ENCODE peak calls at places on chromosomes 12 and 14, in seven cellular contexts. One of them, this sample, is unnamed.

GRCh38 chr14:102665665-102666064 is 73.2 kb downstream of the RCOR1 start:
- DNase-seq in GM12864: no peak
- DNase-seq in IMR-90: no peak
- DNase-seq in pancreas: no peak
- DNase-seq in fibroblast of lung: no peak
- DNase-seq in AG10803: no peak
- DNase-seq in hepatocyte: no peak
- DNase-seq in this sample: no peak

GRCh38 chr12:16603265-16603915 is 2.6 kb downstream of the LMO3 start:
- DNase-seq in IMR-90: no peak
- DNase-seq in hepatocyte: no peak
- DNase-seq in GM12864: no peak
- DNase-seq in pancreas: no peak
- DNase-seq in AG10803: no peak
- DNase-seq in fibroblast of lung: no peak
- DNase-seq in this sample: no peak

GRCh38 chr12:132427999-132428871 is 61.7 kb upstream of the FBRSL1 start:
- DNase-seq in fibroblast of lung: no peak
- DNase-seq in pancreas: no peak
- DNase-seq in hepatocyte: peak
- DNase-seq in GM12864: no peak
- DNase-seq in IMR-90: no peak
- DNase-seq in AG10803: no peak
- DNase-seq in this sample: peak

GRCh38 chr12:50040657-50041056 is 15.4 kb upstream of the RACGAP1 start:
- DNase-seq in GM12864: no peak
- DNase-seq in IMR-90: no peak
- DNase-seq in fibroblast of lung: no peak
- DNase-seq in pancreas: no peak
- DNase-seq in hepatocyte: no peak
- DNase-seq in AG10803: no peak
- DNase-seq in this sample: peak

GRCh38 chr12:90331262-90331661 is 622.6 kb upstream of the ATP2B1 start:
- DNase-seq in GM12864: no peak
- DNase-seq in fibroblast of lung: no peak
- DNase-seq in IMR-90: no peak
- DNase-seq in AG10803: no peak
- DNase-seq in pancreas: no peak
- DNase-seq in hepatocyte: no peak
- DNase-seq in this sample: no peak

GRCh38 chr12:66013224-66013623 is 117.3 kb downstream of the LLPH start:
- DNase-seq in pancreas: no peak
- DNase-seq in fibroblast of lung: no peak
- DNase-seq in IMR-90: no peak
- DNase-seq in hepatocyte: no peak
- DNase-seq in GM12864: no peak
- DNase-seq in AG10803: no peak
- DNase-seq in this sample: no peak

GRCh38 chr12:12461281-12461922 is 101.3 kb downstream of the DUSP16 start:
- DNase-seq in GM12864: no peak
- DNase-seq in hepatocyte: no peak
- DNase-seq in AG10803: no peak
- DNase-seq in pancreas: no peak
- DNase-seq in IMR-90: no peak
- DNase-seq in fibroblast of lung: no peak
- DNase-seq in this sample: peak

GRCh38 chr12:114668151-114668891 is 15.7 kb downstream of the TBX3 start:
- DNase-seq in AG10803: peak
- DNase-seq in IMR-90: peak
- DNase-seq in fibroblast of lung: peak
- DNase-seq in GM12864: no peak
- DNase-seq in hepatocyte: peak
- DNase-seq in pancreas: peak
- DNase-seq in this sample: peak

GRCh38 chr14:73237219-73237785 is at the start of gene PAPLN:
- DNase-seq in pancreas: peak
- DNase-seq in GM12864: no peak
- DNase-seq in hepatocyte: peak
- DNase-seq in fibroblast of lung: peak
- DNase-seq in IMR-90: no peak
- DNase-seq in AG10803: no peak
- DNase-seq in this sample: peak

GRCh38 chr12:20798561-20798960 is 11.9 kb upstream of the SLCO1B3 start:
- DNase-seq in GM12864: no peak
- DNase-seq in pancreas: no peak
- DNase-seq in IMR-90: no peak
- DNase-seq in fibroblast of lung: no peak
- DNase-seq in hepatocyte: peak
- DNase-seq in AG10803: no peak
- DNase-seq in this sample: no peak

GRCh38 chr14:86712727-86713126 is 1182.8 kb downstream of the FLRT2 start:
- DNase-seq in GM12864: no peak
- DNase-seq in hepatocyte: no peak
- DNase-seq in AG10803: no peak
- DNase-seq in pancreas: no peak
- DNase-seq in IMR-90: no peak
- DNase-seq in fibroblast of lung: no peak
- DNase-seq in this sample: no peak

GRCh38 chr12:89574736-89575208 is 48.9 kb upstream of the POC1B start:
- DNase-seq in IMR-90: peak
- DNase-seq in pancreas: peak
- DNase-seq in AG10803: peak
- DNase-seq in hepatocyte: peak
- DNase-seq in GM12864: no peak
- DNase-seq in fibroblast of lung: peak
- DNase-seq in this sample: peak

GRCh38 chr14:52949711-52950409 is 990 bp downstream of the FERMT2 start:
- DNase-seq in fibroblast of lung: peak
- DNase-seq in pancreas: no peak
- DNase-seq in IMR-90: peak
- DNase-seq in AG10803: peak
- DNase-seq in GM12864: no peak
- DNase-seq in hepatocyte: peak
- DNase-seq in this sample: no peak

GRCh38 chr12:6069452-6070093 is 54.9 kb downstream of the VWF start:
- DNase-seq in GM12864: no peak
- DNase-seq in hepatocyte: no peak
- DNase-seq in fibroblast of lung: peak
- DNase-seq in IMR-90: peak
- DNase-seq in pancreas: no peak
- DNase-seq in AG10803: peak
- DNase-seq in this sample: no peak

GRCh38 chr12:6074394-6074793 is 50.1 kb downstream of the VWF start:
- DNase-seq in fibroblast of lung: no peak
- DNase-seq in pancreas: no peak
- DNase-seq in IMR-90: no peak
- DNase-seq in AG10803: no peak
- DNase-seq in hepatocyte: no peak
- DNase-seq in GM12864: no peak
- DNase-seq in this sample: no peak

GRCh38 chr12:6070472-6071257 is 53.8 kb downstream of the VWF start:
- DNase-seq in fibroblast of lung: no peak
- DNase-seq in GM12864: no peak
- DNase-seq in hepatocyte: peak
- DNase-seq in IMR-90: no peak
- DNase-seq in pancreas: no peak
- DNase-seq in AG10803: no peak
- DNase-seq in this sample: peak

GRCh38 chr12:6073426-6073825 is 51.0 kb downstream of the VWF start:
- DNase-seq in hepatocyte: no peak
- DNase-seq in fibroblast of lung: no peak
- DNase-seq in IMR-90: no peak
- DNase-seq in pancreas: no peak
- DNase-seq in AG10803: no peak
- DNase-seq in GM12864: no peak
- DNase-seq in this sample: no peak

DNA sequence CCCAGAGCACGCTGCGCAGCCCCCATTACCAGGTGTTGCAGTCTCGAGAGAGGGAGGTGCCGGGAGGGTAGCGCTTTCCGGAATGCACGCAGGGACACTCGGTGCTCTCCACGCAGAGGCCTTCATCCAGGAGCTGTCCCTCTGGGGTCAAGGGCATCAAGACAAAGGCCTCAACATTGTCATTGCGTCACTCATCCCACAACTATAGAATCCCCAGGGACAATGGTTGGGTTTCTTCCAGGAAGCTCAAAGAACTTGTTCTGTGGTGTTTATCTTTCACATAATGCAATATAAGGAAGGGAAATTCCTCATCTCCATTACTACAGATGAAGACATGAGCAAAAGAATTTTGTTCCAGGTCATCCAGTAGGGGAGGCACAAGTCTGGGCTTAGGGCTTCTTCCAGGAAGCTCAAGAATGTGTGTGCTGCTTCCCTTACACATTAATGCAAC is 52.1 kb downstream of the VWF start:
- DNase-seq in hepatocyte: no peak
- DNase-seq in AG10803: peak
- DNase-seq in pancreas: no peak
- DNase-seq in IMR-90: peak
- DNase-seq in GM12864: no peak
- DNase-seq in fibroblast of lung: peak
- DNase-seq in this sample: no peak
- TF ChIP-seq CTCF in hepatocyte: no peak
- TF ChIP-seq CTCF in AG10803: peak
- TF ChIP-seq CTCF in pancreas: no peak
- TF ChIP-seq CTCF in IMR-90: peak
- TF ChIP-seq CTCF in GM12864: no peak
- TF ChIP-seq CTCF in fibroblast of lung: peak
- TF ChIP-seq CTCF in this sample: peak

DNA sequence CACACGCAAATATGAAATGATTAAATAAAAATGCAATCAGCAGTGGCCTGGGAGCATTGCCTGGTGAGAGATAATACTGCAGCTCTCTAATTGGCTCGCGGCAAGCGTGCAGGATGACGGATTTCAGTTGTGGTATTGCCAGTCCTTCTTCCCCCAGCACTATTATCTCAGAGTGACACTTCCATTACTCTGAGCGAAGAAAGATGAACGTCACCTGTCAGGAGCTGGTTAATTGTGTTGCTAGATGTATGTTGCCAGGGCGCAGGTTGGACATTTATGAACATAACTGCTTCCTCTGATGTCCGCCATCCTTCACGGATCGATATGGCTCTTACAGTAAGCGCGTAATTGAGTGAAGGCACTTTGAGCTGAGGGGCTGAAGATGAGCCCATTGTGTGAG is 374.9 kb downstream of the PDZRN4 start:
- DNase-seq in AG10803: no peak
- DNase-seq in fibroblast of lung: no peak
- DNase-seq in hepatocyte: no peak
- DNase-seq in IMR-90: no peak
- DNase-seq in pancreas: no peak
- DNase-seq in GM12864: no peak
- DNase-seq in this sample: no peak
- H3K4me3 ChIP-seq in AG10803: no peak
- H3K4me3 ChIP-seq in fibroblast of lung: no peak
- H3K4me3 ChIP-seq in hepatocyte: no peak
- H3K4me3 ChIP-seq in IMR-90: no peak
- H3K4me3 ChIP-seq in pancreas: no peak
- H3K4me3 ChIP-seq in GM12864: no peak
- H3K4me3 ChIP-seq in this sample: no peak

GRCh38 chr12:51362747-51363342 is 16.4 kb upstream of the CELA1 start:
- DNase-seq in AG10803: no peak
- DNase-seq in fibroblast of lung: no peak
- DNase-seq in GM12864: no peak
- DNase-seq in IMR-90: no peak
- DNase-seq in pancreas: no peak
- DNase-seq in hepatocyte: no peak
- DNase-seq in this sample: no peak

GRCh38 chr12:51360315-51360714 is 13.8 kb upstream of the CELA1 start:
- DNase-seq in hepatocyte: no peak
- DNase-seq in GM12864: no peak
- DNase-seq in pancreas: no peak
- DNase-seq in fibroblast of lung: no peak
- DNase-seq in AG10803: no peak
- DNase-seq in IMR-90: no peak
- DNase-seq in this sample: no peak

GRCh38 chr12:51364026-51364425 is 17.5 kb upstream of the CELA1 start:
- DNase-seq in IMR-90: no peak
- DNase-seq in GM12864: no peak
- DNase-seq in fibroblast of lung: no peak
- DNase-seq in AG10803: no peak
- DNase-seq in pancreas: no peak
- DNase-seq in hepatocyte: no peak
- DNase-seq in this sample: no peak

GRCh38 chr12:51361419-51362016 is 15.0 kb upstream of the CELA1 start:
- DNase-seq in hepatocyte: no peak
- DNase-seq in AG10803: no peak
- DNase-seq in fibroblast of lung: no peak
- DNase-seq in IMR-90: no peak
- DNase-seq in pancreas: no peak
- DNase-seq in GM12864: no peak
- DNase-seq in this sample: no peak

DNA sequence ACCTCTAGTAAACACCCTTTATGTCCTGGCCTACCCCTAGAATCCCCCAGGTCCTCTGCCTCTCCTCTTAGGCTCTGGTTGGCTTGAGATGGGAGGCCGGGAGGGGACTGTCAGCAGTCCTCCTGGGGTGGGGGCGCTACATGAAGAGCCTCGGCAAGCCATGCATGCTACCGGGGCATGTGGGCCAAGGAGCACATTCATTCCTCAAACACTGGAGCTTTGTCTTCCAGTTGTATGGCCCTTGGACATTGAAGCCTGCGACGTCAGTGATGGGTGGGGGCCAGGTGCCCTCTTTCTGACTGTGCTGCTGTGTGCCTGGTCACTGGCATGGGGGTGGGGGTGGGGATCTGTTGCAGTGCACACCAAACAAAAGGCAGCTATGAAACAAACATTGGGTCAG is 15.8 kb upstream of the CELA1 start:
- DNase-seq in GM12864: no peak
- DNase-seq in hepatocyte: no peak
- DNase-seq in fibroblast of lung: no peak
- DNase-seq in IMR-90: no peak
- DNase-seq in pancreas: no peak
- DNase-seq in AG10803: no peak
- DNase-seq in this sample: no peak
- TF ChIP-seq CTCF in GM12864: no peak
- TF ChIP-seq CTCF in hepatocyte: no peak
- TF ChIP-seq CTCF in fibroblast of lung: no peak
- TF ChIP-seq CTCF in IMR-90: no peak
- TF ChIP-seq CTCF in pancreas: no peak
- TF ChIP-seq CTCF in AG10803: no peak
- TF ChIP-seq CTCF in this sample: no peak

GRCh38 chr12:94126067-94126466 is 22.3 kb upstream of the PLXNC1 start:
- DNase-seq in hepatocyte: no peak
- DNase-seq in IMR-90: no peak
- DNase-seq in GM12864: no peak
- DNase-seq in fibroblast of lung: no peak
- DNase-seq in pancreas: no peak
- DNase-seq in AG10803: no peak
- DNase-seq in this sample: peak
- H3K4me3 ChIP-seq in hepatocyte: no peak
- H3K4me3 ChIP-seq in IMR-90: no peak
- H3K4me3 ChIP-seq in GM12864: no peak
- H3K4me3 ChIP-seq in fibroblast of lung: no peak
- H3K4me3 ChIP-seq in pancreas: no peak
- H3K4me3 ChIP-seq in AG10803: no peak
- H3K4me3 ChIP-seq in this sample: no peak

This sample was measured in endodermal cell.